ENCODE peak calls at places on chromosomes 6 and 20, in four cellular contexts. S, I, K and H are unnamed samples.

GRCh38 chr20:5150226-5151076 is 23.6 kb downstream of the CDS2 start:
- DNase-seq in S (no peak), I (no peak), K (no peak), H (no peak)

GRCh38 chr20:32474967-32475819 is 109.9 kb downstream of the NOL4L start:
- DNase-seq in S (no peak), I (peak), K (peak), H (peak)

GRCh38 chr6:151948007-151948745 is 140.7 kb downstream of the ESR1 start:
- DNase-seq in S (no peak), I (no peak), K (no peak), H (no peak)

GRCh38 chr6:55108469-55109130 is 65.7 kb upstream of the HCRTR2 start:
- DNase-seq in S (peak), I (peak), K (no peak), H (no peak)

GRCh38 chr6:96391776-96392175 is 129.8 kb upstream of the UFL1 start:
- DNase-seq in S (peak), I (peak), K (no peak), H (peak)

GRCh38 chr6:7848229-7848628 is 62.4 kb downstream of the TXNDC5 start:
- DNase-seq in S (no peak), I (no peak), K (no peak), H (no peak)

GRCh38 chr6:112207773-112208172 is 46.6 kb downstream of the LAMA4 start:
- DNase-seq in S (no peak), I (no peak), K (no peak), H (no peak)

GRCh38 chr20:49210101-49210749 is 9.0 kb upstream of the DDX27 start:
- DNase-seq in S (no peak), I (no peak), K (no peak), H (no peak)

GRCh38 chr6:152136449-152136825 is 329.0 kb downstream of the ESR1 start:
- DNase-seq in S (no peak), I (no peak), K (no peak), H (no peak)

GRCh38 chr6:131825946-131826345 is 18.1 kb downstream of the ENPP1 start:
- DNase-seq in S (no peak), I (no peak), K (no peak), H (no peak)

GRCh38 chr6:12635813-12636212 is 80.8 kb upstream of the PHACTR1 start:
- DNase-seq in S (no peak), I (no peak), K (no peak), H (no peak)

GRCh38 chr6:88712243-88712936 is 251.0 kb downstream of the RNGTT start:
- DNase-seq in S (no peak), I (no peak), K (no peak), H (no peak)

GRCh38 chr6:146545608-146546007 is 2.0 kb downstream of the RAB32 start:
- DNase-seq in S (no peak), I (no peak), K (no peak), H (no peak)

GRCh38 chr20:62708591-62709536 is at the start of gene NTSR1:
- DNase-seq in S (no peak), I (peak), K (peak), H (no peak)

GRCh38 chr20:61500791-61501321 is 248.8 kb downstream of the CDH4 start:
- DNase-seq in S (no peak), I (no peak), K (no peak), H (peak)

GRCh38 chr20:828987-829386 is 4.5 kb upstream of the FAM110A start:
- DNase-seq in S (no peak), I (no peak), K (peak), H (peak)

GRCh38 chr6:138026342-138026741 is 80.9 kb downstream of the PERP start:
- DNase-seq in S (no peak), I (no peak), K (no peak), H (no peak)

GRCh38 chr6:128098000-128098581 is 197.2 kb upstream of the THEMIS start:
- DNase-seq in S (no peak), I (no peak), K (no peak), H (no peak)

GRCh38 chr20:271069-271468 is 13.5 kb downstream of the DEFB132 start:
- DNase-seq in S (no peak), I (no peak), K (no peak), H (no peak)

GRCh38 chr6:4610256-4610655 is 165.9 kb upstream of the CDYL start:
- DNase-seq in S (no peak), I (no peak), K (no peak), H (no peak)

GRCh38 chr6:150755042-150755441 is 110.5 kb upstream of the MTHFD1L start:
- DNase-seq in S (no peak), I (no peak), K (no peak), H (no peak)

GRCh38 chr6:92181347-92181746 is 1238.0 kb downstream of the EPHA7 start:
- DNase-seq in S (no peak), I (no peak), K (no peak), H (no peak)

GRCh38 chr6:160667854-160668481 is 3.9 kb upstream of the LPA start:
- DNase-seq in S (peak), I (peak), K (peak), H (peak)

GRCh38 chr6:38776515-38776914 is 61.4 kb downstream of the DNAH8 start:
- DNase-seq in S (no peak), I (no peak), K (no peak), H (peak)

GRCh38 chr6:106444777-106445507 is 84.4 kb downstream of the CRYBG1 start:
- DNase-seq in S (no peak), I (no peak), K (peak), H (peak)

GRCh38 chr6:1821188-1822183 is 211.8 kb downstream of the FOXC1 start:
- DNase-seq in S (no peak), I (no peak), K (no peak), H (no peak)

GRCh38 chr6:128069180-128069579 is 168.3 kb upstream of the THEMIS start:
- DNase-seq in S (no peak), I (no peak), K (no peak), H (no peak)

GRCh38 chr20:3045042-3045815 is 623 bp upstream of the MRPS26 start:
- DNase-seq in S (no peak), I (no peak), K (no peak), H (peak)

GRCh38 chr6:157374889-157375443 is 6.0 kb upstream of the ZDHHC14 start:
- DNase-seq in S (no peak), I (no peak), K (no peak), H (no peak)

DNA sequence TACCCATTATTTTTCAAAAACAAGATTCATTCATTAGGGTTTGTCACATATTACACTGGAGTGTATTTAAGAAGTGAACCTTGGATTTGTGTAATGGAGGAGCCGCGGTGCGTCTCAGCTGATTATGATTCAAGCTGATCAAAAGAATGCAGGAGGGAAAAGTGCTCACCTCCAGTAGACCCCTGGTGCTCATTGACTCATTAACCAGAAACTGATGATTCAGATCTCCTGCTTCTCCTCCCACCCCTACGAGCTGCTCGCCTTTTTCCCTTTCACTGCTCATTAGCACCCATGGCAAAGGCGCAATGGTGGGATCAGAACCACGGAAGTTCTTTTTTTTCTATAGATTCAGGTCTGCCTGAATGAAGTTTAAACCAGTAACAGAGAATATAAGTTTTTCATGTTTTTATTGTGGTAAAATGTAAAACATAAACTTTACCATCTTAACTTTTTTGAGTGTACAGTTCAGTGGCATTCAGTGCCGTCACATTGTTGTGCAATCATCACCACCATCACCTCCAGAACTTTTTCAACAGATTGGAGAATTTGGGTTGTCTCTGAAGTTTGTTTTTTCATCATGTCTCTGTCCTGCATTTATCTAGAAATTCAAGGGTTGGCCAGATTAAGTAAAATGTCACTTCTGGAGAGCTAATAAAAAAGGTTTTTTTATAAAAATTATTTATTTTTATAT is 101.6 kb downstream of the LINC00237 start:
- DNase-seq in S (no peak), I (no peak), K (no peak), H (no peak)
- TF ChIP-seq TEAD4 in S (no peak), I (no peak), K (no peak), H (no peak)

GRCh38 chr6:104638841-104639290 is 220.9 kb downstream of the HACE1 start:
- DNase-seq in S (no peak), I (no peak), K (no peak), H (no peak)
- TF ChIP-seq TEAD4 in S (no peak), I (no peak), K (no peak), H (no peak)

GRCh38 chr6:31115941-31116560 is 1.5 kb downstream of the PSORS1C1 start:
- DNase-seq in S (no peak), I (no peak), K (no peak), H (no peak)

GRCh38 chr6:31113861-31114539 is 600 bp upstream of the PSORS1C1 start:
- DNase-seq in S (no peak), I (no peak), K (no peak), H (no peak)

GRCh38 chr6:31114540-31114876 is at the start of gene PSORS1C1:
- DNase-seq in S (no peak), I (no peak), K (no peak), H (no peak)

GRCh38 chr6:31116661-31117385 is 2.2 kb downstream of the PSORS1C1 start:
- DNase-seq in S (no peak), I (no peak), K (no peak), H (no peak)

GRCh38 chr6:31114970-31115849 is 610 bp downstream of the PSORS1C1 start:
- DNase-seq in S (no peak), I (no peak), K (no peak), H (no peak)
- TF ChIP-seq TEAD4 in S (no peak), I (no peak), K (no peak), H (no peak)

DNA sequence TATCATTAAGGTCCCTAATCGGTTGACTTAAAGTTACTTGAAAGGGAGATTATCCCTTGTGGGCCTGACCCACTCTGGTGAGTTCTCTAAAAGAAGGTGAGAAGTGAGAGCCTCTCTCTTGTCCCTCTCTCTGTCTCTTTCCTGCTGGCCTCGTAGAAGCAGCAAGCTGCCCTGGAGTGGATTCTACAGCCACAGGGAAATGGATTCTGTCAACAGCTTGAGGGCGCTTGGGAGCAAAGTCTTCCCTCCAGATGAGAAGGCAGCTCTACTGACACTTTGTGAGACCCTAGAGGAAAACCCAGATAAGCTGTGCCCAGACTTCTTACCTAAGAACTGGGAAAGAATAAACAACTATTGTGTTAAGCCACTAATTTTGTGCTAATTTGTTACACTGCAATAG is 40.0 kb downstream of the ANKRD60 start:
- DNase-seq in S (no peak), I (peak), K (no peak), H (no peak)
- TF ChIP-seq TEAD4 in S (no peak), I (no peak), K (no peak), H (no peak)

GRCh38 chr20:38146156-38146555 is 18.9 kb downstream of the TGM2 start:
- DNase-seq in S (no peak), I (no peak), K (no peak), H (no peak)

GRCh38 chr20:38146628-38147027 is 18.4 kb downstream of the TGM2 start:
- DNase-seq in S (no peak), I (no peak), K (no peak), H (no peak)

GRCh38 chr20:38143646-38144554 is 21.2 kb downstream of the TGM2 start:
- DNase-seq in S (no peak), I (no peak), K (peak), H (peak)

GRCh38 chr20:38144608-38145093 is 20.4 kb downstream of the TGM2 start:
- DNase-seq in S (no peak), I (no peak), K (no peak), H (no peak)

DNA sequence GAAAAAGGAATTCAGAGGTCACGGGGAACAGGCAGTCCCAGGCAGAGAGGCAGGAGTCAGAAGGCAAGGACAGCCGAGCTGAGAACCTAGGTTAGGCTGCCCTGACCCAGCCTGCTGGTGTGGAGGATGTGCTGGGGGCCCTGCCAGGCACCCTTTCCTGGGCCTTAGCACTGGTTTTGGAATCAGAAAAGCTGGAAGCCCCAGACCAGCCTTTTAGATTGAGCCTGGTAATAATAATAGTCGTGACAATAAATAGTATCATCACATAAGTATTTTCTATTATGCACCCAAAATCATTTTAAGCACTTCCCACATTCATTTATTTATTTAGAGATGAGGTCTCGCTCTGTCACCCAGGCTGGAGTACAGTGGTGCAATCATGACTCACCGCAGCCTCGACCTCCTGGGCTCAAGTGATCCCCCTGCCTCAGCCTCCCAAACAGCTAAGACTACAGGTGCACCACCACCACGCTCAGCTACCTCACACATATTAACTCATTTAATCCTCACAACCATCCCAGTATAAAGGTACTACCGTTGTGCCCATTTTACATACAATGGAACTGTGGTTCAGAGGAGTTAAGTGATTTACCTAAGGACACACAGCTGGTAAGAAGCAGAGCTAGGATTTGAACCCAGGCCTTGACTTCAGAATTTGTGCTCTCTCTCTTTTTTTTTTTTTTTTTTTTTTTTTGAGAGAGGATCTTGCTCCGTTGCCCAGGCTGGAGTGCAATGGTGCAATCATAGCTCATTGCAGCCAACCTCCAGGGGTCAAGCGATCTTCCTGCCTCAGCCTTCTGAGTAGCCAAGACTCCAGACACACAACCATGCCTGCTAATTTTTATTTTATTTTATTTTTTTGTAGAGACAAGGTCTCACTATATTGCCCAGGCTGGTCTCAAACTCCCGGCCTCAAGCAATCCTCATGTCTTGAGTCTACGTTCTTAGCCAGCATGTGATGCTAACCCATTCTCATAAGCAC is 19.7 kb downstream of the TGM2 start:
- DNase-seq in S (no peak), I (no peak), K (no peak), H (no peak)
- TF ChIP-seq TEAD4 in S (no peak), I (no peak), K (no peak), H (no peak)

GRCh38 chr6:101444717-101445116 is 51.2 kb downstream of the GRIK2 start:
- DNase-seq in S (no peak), I (no peak), K (no peak), H (peak)
- TF ChIP-seq TEAD4 in S (no peak), I (no peak), K (no peak), H (no peak)